ENCODE peak calls at places on chromosomes 11 and 22, in five cellular contexts. One of them, this sample, is unnamed.

GRCh38 chr11:116931206-116931953 is 94.0 kb upstream of the APOA1 start:
- DNase-seq in left ventricle myocardium inferior: no peak
- DNase-seq in adrenal gland: no peak
- DNase-seq in fibroblast of mammary gland: peak
- DNase-seq in CD8-positive, alpha-beta T cell: peak
- DNase-seq in this sample: no peak

GRCh38 chr22:26800858-26801257 is 143.5 kb downstream of the MIAT start:
- DNase-seq in CD8-positive, alpha-beta T cell: no peak
- DNase-seq in fibroblast of mammary gland: peak
- DNase-seq in left ventricle myocardium inferior: no peak
- DNase-seq in adrenal gland: no peak
- DNase-seq in this sample: no peak

GRCh38 chr11:46294365-46295309 is 17.2 kb downstream of the CREB3L1 start:
- DNase-seq in fibroblast of mammary gland: peak
- DNase-seq in CD8-positive, alpha-beta T cell: no peak
- DNase-seq in adrenal gland: no peak
- DNase-seq in left ventricle myocardium inferior: no peak
- DNase-seq in this sample: no peak

GRCh38 chr11:94665116-94665659 is 98.0 kb downstream of the PIWIL4 start:
- DNase-seq in left ventricle myocardium inferior: no peak
- DNase-seq in fibroblast of mammary gland: no peak
- DNase-seq in CD8-positive, alpha-beta T cell: no peak
- DNase-seq in adrenal gland: no peak
- DNase-seq in this sample: no peak

GRCh38 chr11:94473177-94473799 is 20.4 kb downstream of the MRE11 start:
- DNase-seq in CD8-positive, alpha-beta T cell: peak
- DNase-seq in adrenal gland: no peak
- DNase-seq in fibroblast of mammary gland: no peak
- DNase-seq in left ventricle myocardium inferior: no peak
- DNase-seq in this sample: no peak

GRCh38 chr22:39175127-39176066 is 22.9 kb upstream of the CBX7 start:
- DNase-seq in adrenal gland: peak
- DNase-seq in CD8-positive, alpha-beta T cell: no peak
- DNase-seq in fibroblast of mammary gland: no peak
- DNase-seq in left ventricle myocardium inferior: no peak
- DNase-seq in this sample: no peak

GRCh38 chr22:50691521-50691920 is 18.9 kb downstream of the SHANK3 start:
- DNase-seq in fibroblast of mammary gland: peak
- DNase-seq in adrenal gland: no peak
- DNase-seq in CD8-positive, alpha-beta T cell: peak
- DNase-seq in left ventricle myocardium inferior: no peak
- DNase-seq in this sample: no peak

GRCh38 chr11:1038921-1039320 is 2.4 kb upstream of the MUC6 start:
- DNase-seq in adrenal gland: no peak
- DNase-seq in left ventricle myocardium inferior: no peak
- DNase-seq in fibroblast of mammary gland: no peak
- DNase-seq in CD8-positive, alpha-beta T cell: no peak
- DNase-seq in this sample: no peak

GRCh38 chr11:12731841-12732336 is 57.7 kb downstream of the TEAD1 start:
- DNase-seq in left ventricle myocardium inferior: no peak
- DNase-seq in fibroblast of mammary gland: peak
- DNase-seq in CD8-positive, alpha-beta T cell: no peak
- DNase-seq in adrenal gland: no peak
- DNase-seq in this sample: no peak

GRCh38 chr11:120231963-120232362 is 8.0 kb upstream of the POU2F3 start:
- DNase-seq in fibroblast of mammary gland: no peak
- DNase-seq in left ventricle myocardium inferior: no peak
- DNase-seq in CD8-positive, alpha-beta T cell: no peak
- DNase-seq in adrenal gland: no peak
- DNase-seq in this sample: no peak

GRCh38 chr22:46405925-46406324 is 70.4 kb downstream of the TRMU start:
- DNase-seq in adrenal gland: no peak
- DNase-seq in CD8-positive, alpha-beta T cell: no peak
- DNase-seq in left ventricle myocardium inferior: no peak
- DNase-seq in fibroblast of mammary gland: no peak
- DNase-seq in this sample: no peak

GRCh38 chr11:2166091-2166851 is 5.3 kb upstream of the INS start:
- DNase-seq in fibroblast of mammary gland: no peak
- DNase-seq in CD8-positive, alpha-beta T cell: peak
- DNase-seq in adrenal gland: no peak
- DNase-seq in left ventricle myocardium inferior: no peak
- DNase-seq in this sample: no peak

GRCh38 chr11:350723-351255 is 18.5 kb upstream of the B4GALNT4 start:
- DNase-seq in adrenal gland: no peak
- DNase-seq in CD8-positive, alpha-beta T cell: peak
- DNase-seq in fibroblast of mammary gland: no peak
- DNase-seq in left ventricle myocardium inferior: no peak
- DNase-seq in this sample: no peak

GRCh38 chr11:78548911-78549572 is 25.6 kb downstream of the NARS2 start:
- DNase-seq in fibroblast of mammary gland: no peak
- DNase-seq in CD8-positive, alpha-beta T cell: no peak
- DNase-seq in left ventricle myocardium inferior: no peak
- DNase-seq in adrenal gland: no peak
- DNase-seq in this sample: no peak

GRCh38 chr11:1873048-1873812 is 18.5 kb downstream of the PRR33 start:
- DNase-seq in fibroblast of mammary gland: peak
- DNase-seq in CD8-positive, alpha-beta T cell: no peak
- DNase-seq in adrenal gland: no peak
- DNase-seq in left ventricle myocardium inferior: peak
- DNase-seq in this sample: peak

GRCh38 chr11:1287928-1288327 is 21.5 kb downstream of the TOLLIP start:
- DNase-seq in CD8-positive, alpha-beta T cell: no peak
- DNase-seq in adrenal gland: no peak
- DNase-seq in fibroblast of mammary gland: no peak
- DNase-seq in left ventricle myocardium inferior: peak
- DNase-seq in this sample: no peak

GRCh38 chr11:111603633-111604130 is 1.4 kb downstream of the SIK2 start:
- DNase-seq in CD8-positive, alpha-beta T cell: no peak
- DNase-seq in fibroblast of mammary gland: peak
- DNase-seq in left ventricle myocardium inferior: no peak
- DNase-seq in adrenal gland: no peak
- DNase-seq in this sample: no peak

GRCh38 chr11:116535954-116536353 is 236.8 kb downstream of the BUD13 start:
- DNase-seq in fibroblast of mammary gland: no peak
- DNase-seq in CD8-positive, alpha-beta T cell: no peak
- DNase-seq in adrenal gland: no peak
- DNase-seq in left ventricle myocardium inferior: no peak
- DNase-seq in this sample: no peak

GRCh38 chr11:93432247-93432646 is 101.7 kb downstream of the DEUP1 start:
- DNase-seq in fibroblast of mammary gland: no peak
- DNase-seq in CD8-positive, alpha-beta T cell: no peak
- DNase-seq in adrenal gland: no peak
- DNase-seq in left ventricle myocardium inferior: no peak
- DNase-seq in this sample: no peak
- TF ChIP-seq CTCF in fibroblast of mammary gland: no peak
- TF ChIP-seq CTCF in CD8-positive, alpha-beta T cell: no peak
- TF ChIP-seq CTCF in adrenal gland: no peak
- TF ChIP-seq CTCF in left ventricle myocardium inferior: no peak
- TF ChIP-seq CTCF in this sample: no peak

DNA sequence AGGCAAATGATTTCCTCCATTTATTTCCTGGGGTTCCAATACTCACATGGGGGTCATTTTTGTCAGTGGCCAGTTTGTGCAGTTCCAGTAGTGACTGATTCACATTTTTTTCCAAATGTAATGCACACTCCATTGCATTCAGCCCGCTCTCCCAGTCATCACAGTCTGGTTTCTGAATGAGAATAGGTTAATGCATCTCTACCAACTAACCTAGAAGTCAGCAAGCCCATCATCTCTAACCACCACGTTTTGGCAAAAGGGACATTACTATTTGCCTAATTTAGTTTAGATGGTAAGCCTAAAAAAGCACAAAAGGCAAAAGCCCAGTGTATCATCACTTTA is 2.5 kb downstream of the FTH1 start:
- DNase-seq in CD8-positive, alpha-beta T cell: no peak
- DNase-seq in adrenal gland: no peak
- DNase-seq in left ventricle myocardium inferior: no peak
- DNase-seq in fibroblast of mammary gland: no peak
- DNase-seq in this sample: no peak
- H3K4me3 ChIP-seq in CD8-positive, alpha-beta T cell: no peak
- H3K4me3 ChIP-seq in adrenal gland: peak
- H3K4me3 ChIP-seq in left ventricle myocardium inferior: peak
- H3K4me3 ChIP-seq in fibroblast of mammary gland: peak
- H3K4me3 ChIP-seq in this sample: peak

DNA sequence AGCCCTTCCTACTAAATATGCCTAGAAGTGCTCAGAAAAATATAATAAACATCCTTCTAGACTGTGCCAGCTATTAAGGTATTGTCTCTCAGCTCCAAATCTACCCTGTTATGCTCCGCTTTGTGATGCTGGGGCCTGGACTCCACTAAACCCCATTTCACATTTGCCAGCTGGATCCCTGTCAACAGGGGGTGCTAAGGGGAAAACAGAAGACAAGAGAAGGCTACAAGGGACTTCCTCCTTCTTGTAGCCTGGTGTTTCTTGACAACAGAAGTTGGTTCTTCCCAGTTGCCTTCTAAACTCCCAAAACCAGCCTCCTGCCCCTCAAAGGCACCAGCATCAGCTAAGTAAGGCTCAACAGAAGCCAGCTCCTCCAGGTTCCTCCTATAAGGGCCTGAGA is 5.2 kb downstream of the NUMA1 start:
- DNase-seq in left ventricle myocardium inferior: no peak
- DNase-seq in adrenal gland: no peak
- DNase-seq in fibroblast of mammary gland: no peak
- DNase-seq in CD8-positive, alpha-beta T cell: no peak
- DNase-seq in this sample: no peak
- TF ChIP-seq CTCF in left ventricle myocardium inferior: no peak
- TF ChIP-seq CTCF in adrenal gland: no peak
- TF ChIP-seq CTCF in fibroblast of mammary gland: no peak
- TF ChIP-seq CTCF in CD8-positive, alpha-beta T cell: no peak
- TF ChIP-seq CTCF in this sample: no peak

DNA sequence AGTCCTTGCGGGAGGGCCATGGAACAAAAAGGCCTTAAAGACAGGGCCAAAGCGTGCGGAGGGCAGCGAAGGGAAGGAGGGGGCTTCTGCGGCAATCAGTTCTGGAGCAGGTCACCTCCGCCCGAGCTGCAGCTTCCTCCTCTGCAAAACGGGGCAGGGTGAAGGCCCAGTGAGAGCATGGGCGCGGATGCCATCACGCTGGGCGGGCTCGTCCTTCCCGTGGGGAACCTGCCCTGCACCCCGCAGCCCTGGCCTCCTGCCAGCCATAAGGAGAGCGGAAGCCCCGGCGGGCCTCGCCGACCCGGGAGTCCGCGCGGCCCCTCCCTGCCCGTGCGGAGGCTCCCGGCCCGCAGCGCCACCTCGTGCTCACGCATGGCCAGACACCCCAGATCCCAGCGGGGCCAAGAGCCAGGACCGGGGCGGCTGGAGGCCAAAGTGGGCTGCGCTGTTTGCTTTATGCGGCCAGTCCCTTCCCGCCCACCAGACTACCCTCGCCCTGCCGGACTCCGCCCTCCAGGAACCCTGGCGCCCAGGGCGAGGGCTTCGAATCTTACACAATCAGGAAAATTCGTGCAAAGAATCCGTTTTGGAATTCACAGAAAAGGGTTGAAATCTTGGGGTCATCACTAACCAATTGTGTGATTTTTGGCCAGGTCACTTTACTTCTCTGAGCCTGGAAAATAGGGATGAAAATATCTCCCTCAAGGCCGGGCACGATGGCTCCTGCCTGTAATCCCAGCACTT is 16.1 kb downstream of the TSKU start:
- DNase-seq in left ventricle myocardium inferior: peak
- DNase-seq in CD8-positive, alpha-beta T cell: peak
- DNase-seq in fibroblast of mammary gland: peak
- DNase-seq in adrenal gland: peak
- DNase-seq in this sample: peak
- H3K4me3 ChIP-seq in left ventricle myocardium inferior: peak
- H3K4me3 ChIP-seq in CD8-positive, alpha-beta T cell: peak
- H3K4me3 ChIP-seq in fibroblast of mammary gland: peak
- H3K4me3 ChIP-seq in adrenal gland: no peak
- H3K4me3 ChIP-seq in this sample: peak

GRCh38 chr11:68446046-68446725 is 14.4 kb upstream of the PPP6R3 start:
- DNase-seq in left ventricle myocardium inferior: no peak
- DNase-seq in adrenal gland: no peak
- DNase-seq in CD8-positive, alpha-beta T cell: no peak
- DNase-seq in fibroblast of mammary gland: no peak
- DNase-seq in this sample: peak

GRCh38 chr11:68447015-68447801 is 13.3 kb upstream of the PPP6R3 start:
- DNase-seq in left ventricle myocardium inferior: peak
- DNase-seq in adrenal gland: peak
- DNase-seq in CD8-positive, alpha-beta T cell: peak
- DNase-seq in fibroblast of mammary gland: peak
- DNase-seq in this sample: peak

GRCh38 chr11:68450711-68451110 is 9.8 kb upstream of the PPP6R3 start:
- DNase-seq in fibroblast of mammary gland: no peak
- DNase-seq in left ventricle myocardium inferior: no peak
- DNase-seq in adrenal gland: no peak
- DNase-seq in CD8-positive, alpha-beta T cell: no peak
- DNase-seq in this sample: no peak

GRCh38 chr11:68449951-68450350 is 10.6 kb upstream of the PPP6R3 start:
- DNase-seq in left ventricle myocardium inferior: no peak
- DNase-seq in adrenal gland: no peak
- DNase-seq in CD8-positive, alpha-beta T cell: no peak
- DNase-seq in fibroblast of mammary gland: no peak
- DNase-seq in this sample: no peak

GRCh38 chr11:68448604-68449011 is 11.9 kb upstream of the PPP6R3 start:
- DNase-seq in left ventricle myocardium inferior: no peak
- DNase-seq in fibroblast of mammary gland: no peak
- DNase-seq in CD8-positive, alpha-beta T cell: no peak
- DNase-seq in adrenal gland: no peak
- DNase-seq in this sample: no peak
- TF ChIP-seq CTCF in left ventricle myocardium inferior: no peak
- TF ChIP-seq CTCF in fibroblast of mammary gland: no peak
- TF ChIP-seq CTCF in CD8-positive, alpha-beta T cell: no peak
- TF ChIP-seq CTCF in adrenal gland: no peak
- TF ChIP-seq CTCF in this sample: no peak